ENCODE peak calls at places on chromosomes 1 and 21, in six cellular contexts. One of them, this sample, is unnamed.

GRCh38 chr1:230029244-230029643 is 37.8 kb upstream of the GALNT2 start:
- DNase-seq in heart left ventricle: no peak
- DNase-seq in B cell: no peak
- DNase-seq in HL-60: no peak
- DNase-seq in GM12865: no peak
- DNase-seq in nephron progenitor cell: no peak
- DNase-seq in this sample: no peak

GRCh38 chr1:39238476-39238875 is 34.0 kb downstream of the MACF1 start:
- DNase-seq in heart left ventricle: peak; percentile 52
- DNase-seq in HL-60: no peak
- DNase-seq in nephron progenitor cell: no peak
- DNase-seq in B cell: no peak
- DNase-seq in GM12865: no peak
- DNase-seq in this sample: no peak

GRCh38 chr21:32386195-32386870 is 6.5 kb downstream of the URB1 start:
- DNase-seq in nephron progenitor cell: no peak
- DNase-seq in B cell: no peak
- DNase-seq in GM12865: no peak
- DNase-seq in heart left ventricle: peak; percentile 58
- DNase-seq in HL-60: no peak
- DNase-seq in this sample: no peak

GRCh38 chr1:115320368-115320767 is 17.7 kb downstream of the NGF start:
- DNase-seq in GM12865: no peak
- DNase-seq in nephron progenitor cell: no peak
- DNase-seq in heart left ventricle: no peak
- DNase-seq in HL-60: no peak
- DNase-seq in B cell: no peak
- DNase-seq in this sample: no peak

GRCh38 chr1:110185181-110185580 is 24.9 kb upstream of the KCNC4 start:
- DNase-seq in GM12865: no peak
- DNase-seq in B cell: no peak
- DNase-seq in HL-60: no peak
- DNase-seq in nephron progenitor cell: no peak
- DNase-seq in heart left ventricle: peak; percentile 30
- DNase-seq in this sample: no peak

GRCh38 chr1:156860639-156861423 is at the start of gene NTRK1:
- DNase-seq in nephron progenitor cell: peak; percentile 71
- DNase-seq in B cell: peak; percentile 57
- DNase-seq in HL-60: no peak
- DNase-seq in GM12865: peak; percentile 48
- DNase-seq in heart left ventricle: no peak
- DNase-seq in this sample: peak; percentile 25

GRCh38 chr1:6960291-6960758 is 175.1 kb downstream of the CAMTA1 start:
- DNase-seq in HL-60: no peak
- DNase-seq in B cell: no peak
- DNase-seq in GM12865: no peak
- DNase-seq in nephron progenitor cell: peak; percentile 52
- DNase-seq in heart left ventricle: peak; percentile 45
- DNase-seq in this sample: no peak

GRCh38 chr21:29208666-29209059 is 78.2 kb downstream of the MAP3K7CL start:
- DNase-seq in heart left ventricle: no peak
- DNase-seq in B cell: peak; percentile 19
- DNase-seq in nephron progenitor cell: no peak
- DNase-seq in HL-60: no peak
- DNase-seq in GM12865: no peak
- DNase-seq in this sample: no peak

GRCh38 chr1:53142226-53142853 is at the start of gene SLC1A7:
- DNase-seq in GM12865: no peak
- DNase-seq in heart left ventricle: no peak
- DNase-seq in HL-60: no peak
- DNase-seq in B cell: no peak
- DNase-seq in nephron progenitor cell: no peak
- DNase-seq in this sample: no peak

GRCh38 chr1:17119744-17120482 is 662 bp upstream of the PADI2 start:
- DNase-seq in HL-60: peak; percentile 57
- DNase-seq in heart left ventricle: no peak
- DNase-seq in B cell: peak; percentile 43
- DNase-seq in nephron progenitor cell: no peak
- DNase-seq in GM12865: peak; percentile 69
- DNase-seq in this sample: no peak

GRCh38 chr21:45557611-45558043 is 15.4 kb upstream of the SLC19A1 start:
- DNase-seq in nephron progenitor cell: no peak
- DNase-seq in HL-60: no peak
- DNase-seq in GM12865: no peak
- DNase-seq in heart left ventricle: no peak
- DNase-seq in B cell: no peak
- DNase-seq in this sample: no peak

GRCh38 chr1:231147896-231148295 is 14.0 kb upstream of the TRIM67 start:
- DNase-seq in B cell: no peak
- DNase-seq in heart left ventricle: no peak
- DNase-seq in HL-60: no peak
- DNase-seq in GM12865: no peak
- DNase-seq in nephron progenitor cell: no peak
- DNase-seq in this sample: no peak

GRCh38 chr1:77834771-77835334 is 53.6 kb upstream of the NEXN start:
- DNase-seq in HL-60: no peak
- DNase-seq in nephron progenitor cell: no peak
- DNase-seq in heart left ventricle: peak; percentile 41
- DNase-seq in B cell: no peak
- DNase-seq in GM12865: no peak
- DNase-seq in this sample: no peak

GRCh38 chr1:42784946-42785693 is at the start of gene TMEM269:
- DNase-seq in B cell: peak; percentile 45
- DNase-seq in GM12865: no peak
- DNase-seq in heart left ventricle: peak; percentile 40
- DNase-seq in nephron progenitor cell: no peak
- DNase-seq in HL-60: no peak
- DNase-seq in this sample: no peak

GRCh38 chr1:229848762-229849677 is 218.0 kb upstream of the GALNT2 start:
- DNase-seq in heart left ventricle: no peak
- DNase-seq in B cell: peak; percentile 33
- DNase-seq in nephron progenitor cell: no peak
- DNase-seq in GM12865: peak; percentile 60
- DNase-seq in HL-60: no peak
- DNase-seq in this sample: no peak

GRCh38 chr1:90970208-90970607 is 51.6 kb downstream of the ZNF644 start:
- DNase-seq in GM12865: no peak
- DNase-seq in B cell: no peak
- DNase-seq in heart left ventricle: no peak
- DNase-seq in nephron progenitor cell: no peak
- DNase-seq in HL-60: no peak
- DNase-seq in this sample: no peak

GRCh38 chr1:206070627-206071304 is 17.8 kb downstream of the RHEX start:
- DNase-seq in B cell: no peak
- DNase-seq in heart left ventricle: no peak
- DNase-seq in HL-60: no peak
- DNase-seq in nephron progenitor cell: no peak
- DNase-seq in GM12865: no peak
- DNase-seq in this sample: no peak

GRCh38 chr1:21012937-21013336 is 163.8 kb downstream of the EIF4G3 start:
- DNase-seq in GM12865: no peak
- DNase-seq in HL-60: no peak
- DNase-seq in heart left ventricle: no peak
- DNase-seq in nephron progenitor cell: no peak
- DNase-seq in B cell: no peak
- DNase-seq in this sample: no peak

GRCh38 chr1:84632975-84633427 is 57.3 kb downstream of the SSX2IP start:
- DNase-seq in heart left ventricle: no peak
- DNase-seq in B cell: no peak
- DNase-seq in nephron progenitor cell: no peak
- DNase-seq in GM12865: no peak
- DNase-seq in HL-60: no peak
- DNase-seq in this sample: no peak

GRCh38 chr1:93000291-93000690 is 39.0 kb upstream of the DIPK1A start:
- DNase-seq in heart left ventricle: no peak
- DNase-seq in nephron progenitor cell: peak; percentile 27
- DNase-seq in GM12865: no peak
- DNase-seq in B cell: no peak
- DNase-seq in HL-60: no peak
- DNase-seq in this sample: no peak

GRCh38 chr1:155967410-155968400 is 10.6 kb downstream of the ARHGEF2 start:
- DNase-seq in nephron progenitor cell: peak; percentile 40
- DNase-seq in HL-60: no peak
- DNase-seq in B cell: no peak
- DNase-seq in GM12865: no peak
- DNase-seq in heart left ventricle: peak; percentile 74
- DNase-seq in this sample: no peak

GRCh38 chr1:66728021-66728420 is 24.2 kb upstream of the DYNLT5 start:
- DNase-seq in HL-60: no peak
- DNase-seq in B cell: no peak
- DNase-seq in nephron progenitor cell: no peak
- DNase-seq in GM12865: no peak
- DNase-seq in heart left ventricle: no peak
- DNase-seq in this sample: no peak

GRCh38 chr21:46069719-46070279 is 28.1 kb upstream of the COL6A2 start:
- DNase-seq in B cell: no peak
- DNase-seq in heart left ventricle: no peak
- DNase-seq in nephron progenitor cell: no peak
- DNase-seq in GM12865: no peak
- DNase-seq in HL-60: no peak
- DNase-seq in this sample: no peak

GRCh38 chr1:150720703-150721102 is at the start of gene HORMAD1:
- DNase-seq in B cell: no peak
- DNase-seq in heart left ventricle: no peak
- DNase-seq in nephron progenitor cell: no peak
- DNase-seq in HL-60: no peak
- DNase-seq in GM12865: no peak
- DNase-seq in this sample: no peak

GRCh38 chr1:228309548-228310067 is 97.0 kb downstream of the TRIM11 start:
- DNase-seq in GM12865: no peak
- DNase-seq in B cell: no peak
- DNase-seq in heart left ventricle: no peak
- DNase-seq in nephron progenitor cell: no peak
- DNase-seq in HL-60: no peak
- DNase-seq in this sample: no peak

GRCh38 chr1:228310162-228310792 is 96.4 kb downstream of the TRIM11 start:
- DNase-seq in HL-60: no peak
- DNase-seq in nephron progenitor cell: no peak
- DNase-seq in heart left ventricle: no peak
- DNase-seq in B cell: no peak
- DNase-seq in GM12865: no peak
- DNase-seq in this sample: no peak

GRCh38 chr1:228308085-228308601 is 98.5 kb downstream of the TRIM11 start:
- DNase-seq in heart left ventricle: peak; percentile 17
- DNase-seq in GM12865: no peak
- DNase-seq in nephron progenitor cell: no peak
- DNase-seq in HL-60: no peak
- DNase-seq in B cell: no peak
- DNase-seq in this sample: peak; percentile 11

GRCh38 chr1:228307218-228308023 is 99.2 kb downstream of the TRIM11 start:
- DNase-seq in nephron progenitor cell: no peak
- DNase-seq in HL-60: no peak
- DNase-seq in heart left ventricle: peak; percentile 17
- DNase-seq in GM12865: no peak
- DNase-seq in B cell: no peak
- DNase-seq in this sample: peak; percentile 9

DNA sequence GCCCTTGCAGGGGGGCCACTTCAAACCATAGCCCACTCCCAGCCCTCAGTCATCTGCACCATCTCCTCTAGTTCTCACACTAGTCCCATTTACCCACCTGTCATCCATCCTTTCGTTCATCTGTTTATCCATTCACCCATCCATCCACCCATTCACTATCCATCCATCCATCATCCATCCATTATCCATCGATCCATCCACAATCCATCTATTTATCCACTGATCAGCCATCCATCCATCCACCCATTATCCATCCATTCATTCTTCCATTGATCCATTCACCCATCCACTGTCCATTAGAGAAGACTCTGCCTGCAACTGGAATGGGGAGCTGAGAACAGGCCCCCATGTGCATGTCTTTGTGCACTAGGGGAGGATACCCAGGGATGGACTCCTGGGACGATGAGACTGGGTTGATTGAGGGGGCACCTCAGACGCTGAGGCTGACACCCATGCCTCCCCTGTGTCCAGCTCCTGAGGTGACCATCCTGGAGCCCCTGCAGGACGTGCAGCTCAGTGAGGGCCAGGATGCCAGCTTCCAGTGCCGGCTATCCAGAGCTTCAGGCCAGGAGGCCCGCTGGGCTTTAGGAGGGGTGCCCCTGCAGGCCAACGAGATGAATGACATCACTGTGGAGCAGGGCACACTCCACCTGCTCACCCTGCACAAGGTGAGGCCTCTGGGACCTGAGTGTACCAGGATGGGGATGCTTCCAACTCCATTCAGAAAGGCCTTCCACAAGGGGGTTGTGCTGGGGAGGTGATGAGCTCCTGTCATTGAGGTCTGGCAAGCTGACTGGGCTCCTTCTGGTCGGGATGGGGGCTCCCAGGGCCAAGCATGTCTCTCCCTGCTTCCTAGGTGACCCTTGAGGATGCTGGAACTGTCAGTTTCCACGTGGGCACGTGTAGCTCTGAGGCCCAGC is 97.7 kb downstream of the TRIM11 start:
- DNase-seq in HL-60: no peak
- DNase-seq in nephron progenitor cell: no peak
- DNase-seq in GM12865: no peak
- DNase-seq in heart left ventricle: no peak
- DNase-seq in B cell: no peak
- DNase-seq in this sample: peak; percentile 6
- TF ChIP-seq CTCF in HL-60: no peak
- TF ChIP-seq CTCF in nephron progenitor cell: no peak
- TF ChIP-seq CTCF in GM12865: peak; percentile 13
- TF ChIP-seq CTCF in heart left ventricle: no peak
- TF ChIP-seq CTCF in B cell: no peak
- TF ChIP-seq CTCF in this sample: no peak

GRCh38 chr1:211734359-211734758 is 58.9 kb upstream of the NEK2 start:
- DNase-seq in GM12865: no peak
- DNase-seq in B cell: no peak
- DNase-seq in heart left ventricle: no peak
- DNase-seq in HL-60: no peak
- DNase-seq in nephron progenitor cell: no peak
- DNase-seq in this sample: no peak
- TF ChIP-seq CTCF in GM12865: no peak
- TF ChIP-seq CTCF in B cell: no peak
- TF ChIP-seq CTCF in heart left ventricle: no peak
- TF ChIP-seq CTCF in HL-60: no peak
- TF ChIP-seq CTCF in nephron progenitor cell: no peak
- TF ChIP-seq CTCF in this sample: no peak

GRCh38 chr1:12229386-12229834 is 420 bp upstream of the VPS13D start:
- DNase-seq in GM12865: no peak
- DNase-seq in HL-60: no peak
- DNase-seq in B cell: no peak
- DNase-seq in heart left ventricle: no peak
- DNase-seq in nephron progenitor cell: no peak
- DNase-seq in this sample: no peak
- TF ChIP-seq CTCF in GM12865: no peak
- TF ChIP-seq CTCF in HL-60: no peak
- TF ChIP-seq CTCF in B cell: no peak
- TF ChIP-seq CTCF in heart left ventricle: no peak
- TF ChIP-seq CTCF in nephron progenitor cell: no peak
- TF ChIP-seq CTCF in this sample: no peak

DNA sequence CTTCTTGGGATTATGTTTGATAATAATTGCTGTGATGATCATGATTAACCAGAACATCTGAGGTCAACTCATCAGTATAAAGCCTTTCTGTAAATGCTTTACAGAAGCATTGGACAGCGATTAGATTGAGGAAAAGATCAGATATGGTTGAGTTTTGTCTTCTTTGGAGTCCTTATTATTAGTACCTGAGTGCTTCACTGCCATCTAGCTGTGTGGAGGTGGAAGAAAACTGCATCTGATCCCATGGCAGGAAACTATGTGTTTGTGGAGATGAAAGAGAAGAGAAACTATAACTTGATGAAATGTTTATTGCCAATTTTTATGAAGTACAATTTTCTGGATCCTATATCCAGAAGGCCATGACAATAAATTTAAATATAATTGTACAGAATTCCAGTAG is 11.4 kb downstream of the FLG2 start:
- DNase-seq in heart left ventricle: no peak
- DNase-seq in nephron progenitor cell: no peak
- DNase-seq in GM12865: peak; percentile 5
- DNase-seq in HL-60: no peak
- DNase-seq in B cell: no peak
- DNase-seq in this sample: no peak
- TF ChIP-seq CTCF in heart left ventricle: no peak
- TF ChIP-seq CTCF in nephron progenitor cell: no peak
- TF ChIP-seq CTCF in GM12865: peak; percentile 3
- TF ChIP-seq CTCF in HL-60: no peak
- TF ChIP-seq CTCF in B cell: no peak
- TF ChIP-seq CTCF in this sample: no peak

This sample was measured in natural killer cell.